ENCODE peak calls at places on chromosome 9, in seven cellular contexts. One of them, this sample, is unnamed.

GRCh38 chr9:110619831-110620230 is 40.3 kb upstream of the SVEP1 start:
- DNase-seq in endodermal cell: no peak
- DNase-seq in hepatocyte: no peak
- DNase-seq in stomach: no peak
- DNase-seq in lower lobe of right lung: no peak
- DNase-seq in heart left ventricle: no peak
- DNase-seq in AG04450: peak
- DNase-seq in this sample: no peak

GRCh38 chr9:87255437-87256155 is 242.1 kb upstream of the DAPK1 start:
- DNase-seq in endodermal cell: no peak
- DNase-seq in hepatocyte: no peak
- DNase-seq in stomach: no peak
- DNase-seq in lower lobe of right lung: no peak
- DNase-seq in heart left ventricle: no peak
- DNase-seq in AG04450: no peak
- DNase-seq in this sample: no peak

GRCh38 chr9:30757723-30758122 is 1626.7 kb upstream of the ACO1 start:
- DNase-seq in endodermal cell: no peak
- DNase-seq in hepatocyte: no peak
- DNase-seq in stomach: no peak
- DNase-seq in lower lobe of right lung: no peak
- DNase-seq in heart left ventricle: no peak
- DNase-seq in AG04450: no peak
- DNase-seq in this sample: no peak

GRCh38 chr9:110206388-110206787 is 1.6 kb downstream of the C9orf152 start:
- DNase-seq in endodermal cell: no peak
- DNase-seq in hepatocyte: no peak
- DNase-seq in stomach: peak
- DNase-seq in lower lobe of right lung: peak
- DNase-seq in heart left ventricle: no peak
- DNase-seq in AG04450: no peak
- DNase-seq in this sample: no peak

GRCh38 chr9:107484117-107484723 is 5.3 kb downstream of the KLF4 start:
- DNase-seq in endodermal cell: peak
- DNase-seq in hepatocyte: peak
- DNase-seq in stomach: no peak
- DNase-seq in lower lobe of right lung: no peak
- DNase-seq in heart left ventricle: peak
- DNase-seq in AG04450: peak
- DNase-seq in this sample: no peak

GRCh38 chr9:88544245-88544644 is 9.3 kb downstream of the NXNL2 start:
- DNase-seq in endodermal cell: no peak
- DNase-seq in hepatocyte: no peak
- DNase-seq in stomach: peak
- DNase-seq in lower lobe of right lung: no peak
- DNase-seq in heart left ventricle: peak
- DNase-seq in AG04450: no peak
- DNase-seq in this sample: no peak

GRCh38 chr9:78601957-78602565 is 305.1 kb downstream of the PSAT1 start:
- DNase-seq in endodermal cell: peak
- DNase-seq in hepatocyte: peak
- DNase-seq in stomach: no peak
- DNase-seq in lower lobe of right lung: no peak
- DNase-seq in heart left ventricle: no peak
- DNase-seq in AG04450: no peak
- DNase-seq in this sample: peak

GRCh38 chr9:22216730-22217160 is 207.6 kb upstream of the CDKN2B start:
- DNase-seq in endodermal cell: no peak
- DNase-seq in hepatocyte: no peak
- DNase-seq in stomach: no peak
- DNase-seq in lower lobe of right lung: no peak
- DNase-seq in heart left ventricle: no peak
- DNase-seq in AG04450: no peak
- DNase-seq in this sample: no peak

GRCh38 chr9:113012492-113012891 is 500 bp upstream of the ZNF883 start:
- DNase-seq in endodermal cell: no peak
- DNase-seq in hepatocyte: no peak
- DNase-seq in stomach: no peak
- DNase-seq in lower lobe of right lung: no peak
- DNase-seq in heart left ventricle: no peak
- DNase-seq in AG04450: no peak
- DNase-seq in this sample: no peak

GRCh38 chr9:83266618-83267543 is 203.9 kb upstream of the RASEF start:
- DNase-seq in endodermal cell: peak
- DNase-seq in hepatocyte: peak
- DNase-seq in stomach: no peak
- DNase-seq in lower lobe of right lung: no peak
- DNase-seq in heart left ventricle: peak
- DNase-seq in AG04450: no peak
- DNase-seq in this sample: no peak

GRCh38 chr9:4225291-4226119 is 74.4 kb downstream of the GLIS3 start:
- DNase-seq in endodermal cell: no peak
- DNase-seq in hepatocyte: no peak
- DNase-seq in stomach: no peak
- DNase-seq in lower lobe of right lung: no peak
- DNase-seq in heart left ventricle: no peak
- DNase-seq in AG04450: peak
- DNase-seq in this sample: no peak

GRCh38 chr9:89878687-89879086 is 273.9 kb downstream of the GADD45G start:
- DNase-seq in endodermal cell: peak
- DNase-seq in hepatocyte: peak
- DNase-seq in stomach: peak
- DNase-seq in lower lobe of right lung: peak
- DNase-seq in heart left ventricle: peak
- DNase-seq in AG04450: no peak
- DNase-seq in this sample: peak

GRCh38 chr9:27019589-27019988 is 14.1 kb upstream of the LRRC19 start:
- DNase-seq in endodermal cell: no peak
- DNase-seq in hepatocyte: no peak
- DNase-seq in stomach: no peak
- DNase-seq in lower lobe of right lung: no peak
- DNase-seq in heart left ventricle: no peak
- DNase-seq in AG04450: peak
- DNase-seq in this sample: no peak

GRCh38 chr9:96192710-96193109 is 109.3 kb downstream of the HSD17B3 start:
- DNase-seq in endodermal cell: no peak
- DNase-seq in hepatocyte: no peak
- DNase-seq in stomach: no peak
- DNase-seq in lower lobe of right lung: no peak
- DNase-seq in heart left ventricle: no peak
- DNase-seq in AG04450: no peak
- DNase-seq in this sample: no peak

GRCh38 chr9:4769321-4770080 is 23.2 kb upstream of the RCL1 start:
- DNase-seq in endodermal cell: peak
- DNase-seq in hepatocyte: no peak
- DNase-seq in stomach: no peak
- DNase-seq in lower lobe of right lung: no peak
- DNase-seq in heart left ventricle: no peak
- DNase-seq in AG04450: no peak
- DNase-seq in this sample: no peak

GRCh38 chr9:110700953-110701352 is 32.4 kb downstream of the MUSK start:
- DNase-seq in endodermal cell: no peak
- DNase-seq in hepatocyte: no peak
- DNase-seq in stomach: no peak
- DNase-seq in lower lobe of right lung: no peak
- DNase-seq in heart left ventricle: no peak
- DNase-seq in AG04450: no peak
- DNase-seq in this sample: no peak

GRCh38 chr9:89732295-89732951 is 127.6 kb downstream of the GADD45G start:
- DNase-seq in endodermal cell: no peak
- DNase-seq in hepatocyte: peak
- DNase-seq in stomach: no peak
- DNase-seq in lower lobe of right lung: no peak
- DNase-seq in heart left ventricle: no peak
- DNase-seq in AG04450: no peak
- DNase-seq in this sample: no peak

GRCh38 chr9:121262450-121262849 is 5.5 kb upstream of the GSN start:
- DNase-seq in endodermal cell: no peak
- DNase-seq in hepatocyte: no peak
- DNase-seq in stomach: no peak
- DNase-seq in lower lobe of right lung: no peak
- DNase-seq in heart left ventricle: no peak
- DNase-seq in AG04450: no peak
- DNase-seq in this sample: no peak

GRCh38 chr9:93684161-93684765 is 107.9 kb downstream of the PHF2 start:
- DNase-seq in endodermal cell: peak
- DNase-seq in hepatocyte: no peak
- DNase-seq in stomach: no peak
- DNase-seq in lower lobe of right lung: no peak
- DNase-seq in heart left ventricle: peak
- DNase-seq in AG04450: no peak
- DNase-seq in this sample: no peak

GRCh38 chr9:133490865-133491655 is 12.2 kb upstream of the SLC2A6 start:
- DNase-seq in endodermal cell: no peak
- DNase-seq in hepatocyte: no peak
- DNase-seq in stomach: no peak
- DNase-seq in lower lobe of right lung: peak
- DNase-seq in heart left ventricle: no peak
- DNase-seq in AG04450: no peak
- DNase-seq in this sample: no peak

GRCh38 chr9:119368681-119369581 is at the start of gene BRINP1:
- DNase-seq in endodermal cell: peak
- DNase-seq in hepatocyte: peak
- DNase-seq in stomach: no peak
- DNase-seq in lower lobe of right lung: no peak
- DNase-seq in heart left ventricle: no peak
- DNase-seq in AG04450: no peak
- DNase-seq in this sample: peak

GRCh38 chr9:133821606-133822438 is 83.7 kb upstream of the SARDH start:
- DNase-seq in endodermal cell: no peak
- DNase-seq in hepatocyte: no peak
- DNase-seq in stomach: no peak
- DNase-seq in lower lobe of right lung: no peak
- DNase-seq in heart left ventricle: no peak
- DNase-seq in AG04450: no peak
- DNase-seq in this sample: no peak

GRCh38 chr9:31236344-31236743 is 1148.1 kb upstream of the ACO1 start:
- DNase-seq in endodermal cell: no peak
- DNase-seq in hepatocyte: no peak
- DNase-seq in stomach: no peak
- DNase-seq in lower lobe of right lung: no peak
- DNase-seq in heart left ventricle: no peak
- DNase-seq in AG04450: no peak
- DNase-seq in this sample: no peak

GRCh38 chr9:97985058-97985861 is 2.1 kb downstream of the ANP32B start:
- DNase-seq in endodermal cell: peak
- DNase-seq in hepatocyte: no peak
- DNase-seq in stomach: peak
- DNase-seq in lower lobe of right lung: no peak
- DNase-seq in heart left ventricle: no peak
- DNase-seq in AG04450: no peak
- DNase-seq in this sample: no peak

GRCh38 chr9:93123561-93124283 is 10.3 kb downstream of the NINJ1 start:
- DNase-seq in endodermal cell: peak
- DNase-seq in hepatocyte: peak
- DNase-seq in stomach: no peak
- DNase-seq in lower lobe of right lung: peak
- DNase-seq in heart left ventricle: no peak
- DNase-seq in AG04450: no peak
- DNase-seq in this sample: no peak

GRCh38 chr9:90441814-90442213 is 200.8 kb downstream of the DIRAS2 start:
- DNase-seq in endodermal cell: no peak
- DNase-seq in hepatocyte: no peak
- DNase-seq in stomach: no peak
- DNase-seq in lower lobe of right lung: no peak
- DNase-seq in heart left ventricle: no peak
- DNase-seq in AG04450: no peak
- DNase-seq in this sample: no peak

GRCh38 chr9:88503101-88503844 is 31.7 kb upstream of the NXNL2 start:
- DNase-seq in endodermal cell: no peak
- DNase-seq in hepatocyte: no peak
- DNase-seq in stomach: no peak
- DNase-seq in lower lobe of right lung: no peak
- DNase-seq in heart left ventricle: no peak
- DNase-seq in AG04450: no peak
- DNase-seq in this sample: no peak

GRCh38 chr9:82101475-82101874 is 112.9 kb downstream of the SPATA31D1 start:
- DNase-seq in endodermal cell: no peak
- DNase-seq in hepatocyte: no peak
- DNase-seq in stomach: no peak
- DNase-seq in lower lobe of right lung: no peak
- DNase-seq in heart left ventricle: no peak
- DNase-seq in AG04450: no peak
- DNase-seq in this sample: no peak
- TF ChIP-seq CTCF in endodermal cell: peak
- TF ChIP-seq CTCF in hepatocyte: no peak
- TF ChIP-seq CTCF in stomach: no peak
- TF ChIP-seq CTCF in lower lobe of right lung: no peak
- TF ChIP-seq CTCF in heart left ventricle: no peak
- TF ChIP-seq CTCF in AG04450: peak
- TF ChIP-seq CTCF in this sample: no peak

GRCh38 chr9:5902377-5902776 is 11.7 kb downstream of the MLANA start:
- DNase-seq in endodermal cell: no peak
- DNase-seq in hepatocyte: no peak
- DNase-seq in stomach: no peak
- DNase-seq in lower lobe of right lung: no peak
- DNase-seq in heart left ventricle: no peak
- DNase-seq in AG04450: no peak
- DNase-seq in this sample: no peak
- H3K27ac ChIP-seq in endodermal cell: no peak
- H3K27ac ChIP-seq in hepatocyte: no peak
- H3K27ac ChIP-seq in stomach: no peak
- H3K27ac ChIP-seq in lower lobe of right lung: no peak
- H3K27ac ChIP-seq in heart left ventricle: no peak
- H3K27ac ChIP-seq in AG04450: no peak
- H3K27ac ChIP-seq in this sample: no peak

GRCh38 chr9:128249914-128250838 is 25.6 kb downstream of the GOLGA2 start:
- DNase-seq in endodermal cell: peak
- DNase-seq in hepatocyte: peak
- DNase-seq in stomach: peak
- DNase-seq in lower lobe of right lung: peak
- DNase-seq in heart left ventricle: peak
- DNase-seq in AG04450: no peak
- DNase-seq in this sample: peak
- H3K4me3 ChIP-seq in endodermal cell: no peak
- H3K4me3 ChIP-seq in hepatocyte: no peak
- H3K4me3 ChIP-seq in stomach: peak
- H3K4me3 ChIP-seq in lower lobe of right lung: peak
- H3K4me3 ChIP-seq in heart left ventricle: peak
- H3K4me3 ChIP-seq in AG04450: no peak
- H3K4me3 ChIP-seq in this sample: no peak

DNA sequence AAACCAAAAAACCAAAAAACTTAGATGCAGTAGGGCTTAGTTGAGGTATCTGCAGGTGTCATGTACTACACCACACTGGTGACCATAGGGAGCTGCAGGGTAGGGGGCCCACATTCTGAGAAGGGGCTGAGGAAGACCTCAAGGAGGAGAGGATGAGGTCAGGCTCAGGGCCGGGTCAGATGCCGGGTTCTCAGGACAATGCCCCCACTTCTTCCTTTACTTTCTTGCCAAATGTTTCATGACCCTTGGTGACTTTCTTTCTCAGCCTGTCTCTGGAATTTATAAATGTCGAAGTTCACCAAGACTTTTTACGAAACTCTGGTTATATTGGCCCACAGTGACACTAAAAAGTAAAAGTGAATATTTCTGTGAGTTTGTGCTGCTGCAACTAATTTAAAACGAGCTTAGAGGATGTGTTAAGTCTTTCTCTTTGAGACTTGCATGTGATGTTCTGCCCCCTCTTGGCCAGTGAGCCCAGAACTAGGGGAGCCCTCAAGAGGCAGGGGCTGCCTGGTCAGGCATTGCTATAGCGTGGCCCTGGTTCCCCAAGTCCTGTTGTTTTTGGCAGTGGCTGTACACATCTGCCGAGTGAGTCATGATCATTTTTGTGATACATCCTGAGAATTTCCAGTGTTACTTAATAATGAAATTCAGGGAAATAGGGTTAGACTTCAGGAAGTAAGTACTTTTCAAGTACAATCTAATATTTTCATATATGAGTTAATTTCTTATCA is 11.2 kb downstream of the ACO1 start:
- DNase-seq in endodermal cell: no peak
- DNase-seq in hepatocyte: no peak
- DNase-seq in stomach: no peak
- DNase-seq in lower lobe of right lung: no peak
- DNase-seq in heart left ventricle: peak
- DNase-seq in AG04450: peak
- DNase-seq in this sample: no peak
- TF ChIP-seq CTCF in endodermal cell: peak
- TF ChIP-seq CTCF in hepatocyte: no peak
- TF ChIP-seq CTCF in stomach: no peak
- TF ChIP-seq CTCF in lower lobe of right lung: no peak
- TF ChIP-seq CTCF in heart left ventricle: no peak
- TF ChIP-seq CTCF in AG04450: peak
- TF ChIP-seq CTCF in this sample: no peak

This sample was measured in dorsolateral prefrontal cortex.